ENCODE peak calls at places on chromosome 18, in seven cellular contexts. One of them, this sample, is unnamed.

GRCh38 chr18:9887992-9888391 is 2.2 kb downstream of the TXNDC2 start:
- DNase-seq in mesendoderm: no peak
- DNase-seq in IMR-90: no peak
- DNase-seq in H9: no peak
- DNase-seq in trophoblast cell: no peak
- DNase-seq in H1: no peak
- DNase-seq in mesenchymal stem cell: no peak
- DNase-seq in this sample: no peak

GRCh38 chr18:45821021-45821420 is 4.5 kb upstream of the SIGLEC15 start:
- DNase-seq in mesendoderm: no peak
- DNase-seq in IMR-90: no peak
- DNase-seq in H9: no peak
- DNase-seq in trophoblast cell: no peak
- DNase-seq in H1: no peak
- DNase-seq in mesenchymal stem cell: no peak
- DNase-seq in this sample: no peak

GRCh38 chr18:13159579-13159978 is 59.0 kb upstream of the LDLRAD4 start:
- DNase-seq in mesendoderm: peak; percentile 86
- DNase-seq in IMR-90: peak; percentile 73
- DNase-seq in H9: peak; percentile 48
- DNase-seq in trophoblast cell: peak; percentile 35
- DNase-seq in H1: no peak
- DNase-seq in mesenchymal stem cell: peak; percentile 75
- DNase-seq in this sample: peak; percentile 46

GRCh38 chr18:37464287-37464686 is 101.3 kb downstream of the CELF4 start:
- DNase-seq in mesendoderm: no peak
- DNase-seq in IMR-90: no peak
- DNase-seq in H9: no peak
- DNase-seq in trophoblast cell: no peak
- DNase-seq in H1: no peak
- DNase-seq in mesenchymal stem cell: no peak
- DNase-seq in this sample: no peak

GRCh38 chr18:56738184-56738583 is 87.0 kb downstream of the WDR7 start:
- DNase-seq in mesendoderm: peak; percentile 13
- DNase-seq in IMR-90: no peak
- DNase-seq in H9: no peak
- DNase-seq in trophoblast cell: no peak
- DNase-seq in H1: no peak
- DNase-seq in mesenchymal stem cell: no peak
- DNase-seq in this sample: no peak

GRCh38 chr18:58535340-58536186 is 93.3 kb downstream of the ALPK2 start:
- DNase-seq in mesendoderm: no peak
- DNase-seq in IMR-90: peak; percentile 22
- DNase-seq in H9: no peak
- DNase-seq in trophoblast cell: no peak
- DNase-seq in H1: no peak
- DNase-seq in mesenchymal stem cell: peak; percentile 50
- DNase-seq in this sample: no peak

GRCh38 chr18:44716697-44717163 is 36.0 kb downstream of the SETBP1 start:
- DNase-seq in mesendoderm: no peak
- DNase-seq in IMR-90: no peak
- DNase-seq in H9: no peak
- DNase-seq in trophoblast cell: no peak
- DNase-seq in H1: no peak
- DNase-seq in mesenchymal stem cell: no peak
- DNase-seq in this sample: no peak

GRCh38 chr18:6731197-6731596 is 1.7 kb downstream of the ARHGAP28 start:
- DNase-seq in mesendoderm: peak; percentile 37
- DNase-seq in IMR-90: peak; percentile 94
- DNase-seq in H9: no peak
- DNase-seq in trophoblast cell: no peak
- DNase-seq in H1: no peak
- DNase-seq in mesenchymal stem cell: peak; percentile 61
- DNase-seq in this sample: no peak

GRCh38 chr18:62027914-62028520 is 135.2 kb upstream of the RNF152 start:
- DNase-seq in mesendoderm: peak; percentile 47
- DNase-seq in IMR-90: no peak
- DNase-seq in H9: no peak
- DNase-seq in trophoblast cell: no peak
- DNase-seq in H1: no peak
- DNase-seq in mesenchymal stem cell: no peak
- DNase-seq in this sample: no peak

GRCh38 chr18:40380657-40381441 is 1574.2 kb upstream of the PIK3C3 start:
- DNase-seq in mesendoderm: no peak
- DNase-seq in IMR-90: peak; percentile 73
- DNase-seq in H9: no peak
- DNase-seq in trophoblast cell: peak; percentile 0
- DNase-seq in H1: no peak
- DNase-seq in mesenchymal stem cell: peak; percentile 4
- DNase-seq in this sample: no peak

GRCh38 chr18:63154350-63155152 is 165.0 kb downstream of the BCL2 start:
- DNase-seq in mesendoderm: no peak
- DNase-seq in IMR-90: no peak
- DNase-seq in H9: no peak
- DNase-seq in trophoblast cell: peak; percentile 40
- DNase-seq in H1: no peak
- DNase-seq in mesenchymal stem cell: no peak
- DNase-seq in this sample: no peak

GRCh38 chr18:32588191-32588590 is 117.5 kb upstream of the GAREM1 start:
- DNase-seq in mesendoderm: no peak
- DNase-seq in IMR-90: no peak
- DNase-seq in H9: no peak
- DNase-seq in trophoblast cell: peak; percentile 72
- DNase-seq in H1: no peak
- DNase-seq in mesenchymal stem cell: no peak
- DNase-seq in this sample: no peak

GRCh38 chr18:30652377-30652776 is 390.2 kb downstream of the DSC3 start:
- DNase-seq in mesendoderm: peak; percentile 77
- DNase-seq in IMR-90: no peak
- DNase-seq in H9: no peak
- DNase-seq in trophoblast cell: no peak
- DNase-seq in H1: no peak
- DNase-seq in mesenchymal stem cell: peak; percentile 1
- DNase-seq in this sample: no peak

GRCh38 chr18:30658306-30658705 is 384.2 kb downstream of the DSC3 start:
- DNase-seq in mesendoderm: no peak
- DNase-seq in IMR-90: no peak
- DNase-seq in H9: no peak
- DNase-seq in trophoblast cell: no peak
- DNase-seq in H1: no peak
- DNase-seq in mesenchymal stem cell: no peak
- DNase-seq in this sample: no peak
- H3K23ac ChIP-seq in mesendoderm: no peak overlapping the region
- H3K23ac ChIP-seq in IMR-90: no peak overlapping the region
- H3K23ac ChIP-seq in H9: no peak overlapping the region
- H3K23ac ChIP-seq in trophoblast cell: no peak overlapping the region
- H3K23ac ChIP-seq in H1: no peak overlapping the region
- H3K23ac ChIP-seq in mesenchymal stem cell: no peak overlapping the region
- H3K23ac ChIP-seq in this sample: no peak overlapping the region

GRCh38 chr18:78156466-78156865 is 823.2 kb upstream of the SALL3 start:
- DNase-seq in mesendoderm: peak; percentile 6
- DNase-seq in IMR-90: no peak
- DNase-seq in H9: no peak
- DNase-seq in trophoblast cell: no peak
- DNase-seq in H1: no peak
- DNase-seq in mesenchymal stem cell: no peak
- DNase-seq in this sample: no peak
- H3K23ac ChIP-seq in mesendoderm: no peak overlapping the region
- H3K23ac ChIP-seq in IMR-90: no peak overlapping the region
- H3K23ac ChIP-seq in H9: no peak overlapping the region
- H3K23ac ChIP-seq in trophoblast cell: no peak overlapping the region
- H3K23ac ChIP-seq in H1: no peak overlapping the region
- H3K23ac ChIP-seq in mesenchymal stem cell: no peak overlapping the region
- H3K23ac ChIP-seq in this sample: no peak overlapping the region

DNA sequence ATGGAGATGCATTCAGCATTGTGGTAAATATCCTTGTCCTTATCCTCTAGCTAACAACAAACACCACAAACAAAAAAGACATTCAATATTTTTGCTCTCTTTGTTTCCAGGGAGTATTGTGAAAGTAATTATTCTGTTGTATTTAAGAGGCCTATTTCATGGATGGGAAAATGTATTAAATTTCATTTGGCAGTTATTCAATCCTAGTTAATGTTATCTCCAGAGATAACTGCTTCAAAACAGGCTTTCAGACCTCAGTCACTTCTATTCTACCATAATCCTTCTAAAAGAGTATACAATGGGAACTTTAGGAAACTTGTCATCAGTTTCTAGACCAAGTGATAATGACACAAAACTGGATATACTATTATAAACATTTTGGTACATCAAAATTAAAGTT is 280.5 kb upstream of the CCDC68 start:
- DNase-seq in mesendoderm: no peak
- DNase-seq in IMR-90: no peak
- DNase-seq in H9: no peak
- DNase-seq in trophoblast cell: no peak
- DNase-seq in H1: no peak
- DNase-seq in mesenchymal stem cell: no peak
- DNase-seq in this sample: no peak
- H3K23ac ChIP-seq in mesendoderm: no peak overlapping the region
- H3K23ac ChIP-seq in IMR-90: no peak overlapping the region
- H3K23ac ChIP-seq in H9: no peak overlapping the region
- H3K23ac ChIP-seq in trophoblast cell: no peak overlapping the region
- H3K23ac ChIP-seq in H1: no peak overlapping the region
- H3K23ac ChIP-seq in mesenchymal stem cell: no peak overlapping the region
- H3K23ac ChIP-seq in this sample: no peak overlapping the region

GRCh38 chr18:623760-624620 is 27.2 kb downstream of the CLUL1 start:
- DNase-seq in mesendoderm: peak; percentile 77
- DNase-seq in IMR-90: peak; percentile 78
- DNase-seq in H9: peak; percentile 81
- DNase-seq in trophoblast cell: peak; percentile 48
- DNase-seq in H1: peak; percentile 79
- DNase-seq in mesenchymal stem cell: peak; percentile 72
- DNase-seq in this sample: peak; percentile 43
- H3K23ac ChIP-seq in mesendoderm: no peak overlapping the region
- H3K23ac ChIP-seq in IMR-90: no peak overlapping the region
- H3K23ac ChIP-seq in H9: no peak overlapping the region
- H3K23ac ChIP-seq in trophoblast cell: no peak overlapping the region
- H3K23ac ChIP-seq in H1: no peak overlapping the region
- H3K23ac ChIP-seq in mesenchymal stem cell: no peak overlapping the region
- H3K23ac ChIP-seq in this sample: no peak overlapping the region

This sample was measured in neuronal stem cell.